ENCODE peak calls at places on chromosomes 1 and 21, in four cellular contexts. One of them, this sample, is unnamed. For H3K36me3, the result is how much of the 10 kb centered on the place peaks cover.

GRCh38 chr1:170370087-170370486 is 161.9 kb upstream of the GORAB start:
- DNase-seq in IMR-90: no peak
- DNase-seq in CD8-positive, alpha-beta T cell: no peak
- DNase-seq in mammary epithelial cell: no peak
- DNase-seq in this sample: no peak

GRCh38 chr1:117760069-117760468 is 154.2 kb downstream of the TENT5C start:
- DNase-seq in IMR-90: no peak
- DNase-seq in CD8-positive, alpha-beta T cell: no peak
- DNase-seq in mammary epithelial cell: peak
- DNase-seq in this sample: no peak

GRCh38 chr1:203177471-203178039 is 1.9 kb upstream of the MYBPH start:
- DNase-seq in IMR-90: peak
- DNase-seq in CD8-positive, alpha-beta T cell: no peak
- DNase-seq in mammary epithelial cell: peak
- DNase-seq in this sample: peak

GRCh38 chr1:119747451-119747850 is 21.3 kb downstream of the HMGCS2 start:
- DNase-seq in IMR-90: no peak
- DNase-seq in CD8-positive, alpha-beta T cell: no peak
- DNase-seq in mammary epithelial cell: peak
- DNase-seq in this sample: peak

GRCh38 chr1:33972676-33973395 is 109.0 kb downstream of the HMGB4 start:
- DNase-seq in IMR-90: peak
- DNase-seq in CD8-positive, alpha-beta T cell: no peak
- DNase-seq in mammary epithelial cell: no peak
- DNase-seq in this sample: no peak

GRCh38 chr1:160428655-160429054 is 28.3 kb downstream of the VANGL2 start:
- DNase-seq in IMR-90: peak
- DNase-seq in CD8-positive, alpha-beta T cell: peak
- DNase-seq in mammary epithelial cell: peak
- DNase-seq in this sample: peak

GRCh38 chr1:118504867-118505266 is 319.8 kb upstream of the SPAG17 start:
- DNase-seq in IMR-90: no peak
- DNase-seq in CD8-positive, alpha-beta T cell: no peak
- DNase-seq in mammary epithelial cell: no peak
- DNase-seq in this sample: no peak

GRCh38 chr1:55868026-55868425 is 652.9 kb upstream of the USP24 start:
- DNase-seq in IMR-90: peak
- DNase-seq in CD8-positive, alpha-beta T cell: no peak
- DNase-seq in mammary epithelial cell: no peak
- DNase-seq in this sample: peak

GRCh38 chr1:211938473-211939080 is 96.8 kb downstream of the INTS7 start:
- DNase-seq in IMR-90: no peak
- DNase-seq in CD8-positive, alpha-beta T cell: no peak
- DNase-seq in mammary epithelial cell: no peak
- DNase-seq in this sample: no peak

GRCh38 chr1:210816136-210816535 is 317.8 kb downstream of the KCNH1 start:
- DNase-seq in IMR-90: no peak
- DNase-seq in CD8-positive, alpha-beta T cell: no peak
- DNase-seq in mammary epithelial cell: no peak
- DNase-seq in this sample: no peak

GRCh38 chr21:31119199-31119598 is 80.9 kb upstream of the KRTAP19-8 start:
- DNase-seq in IMR-90: no peak
- DNase-seq in CD8-positive, alpha-beta T cell: no peak
- DNase-seq in mammary epithelial cell: no peak
- DNase-seq in this sample: no peak

GRCh38 chr1:242813490-242814091 is 289.1 kb upstream of the PLD5 start:
- DNase-seq in IMR-90: no peak
- DNase-seq in CD8-positive, alpha-beta T cell: no peak
- DNase-seq in mammary epithelial cell: no peak
- DNase-seq in this sample: no peak

GRCh38 chr1:192639607-192640368 is 3.8 kb downstream of the RGS13 start:
- DNase-seq in IMR-90: peak
- DNase-seq in CD8-positive, alpha-beta T cell: no peak
- DNase-seq in mammary epithelial cell: peak
- DNase-seq in this sample: peak

GRCh38 chr1:65150583-65151263 is 2.7 kb downstream of the AK4 start:
- DNase-seq in IMR-90: no peak
- DNase-seq in CD8-positive, alpha-beta T cell: no peak
- DNase-seq in mammary epithelial cell: no peak
- DNase-seq in this sample: no peak

GRCh38 chr21:44723177-44724131 is 12.1 kb upstream of the TSPEAR start:
- DNase-seq in IMR-90: no peak
- DNase-seq in CD8-positive, alpha-beta T cell: peak
- DNase-seq in mammary epithelial cell: peak
- DNase-seq in this sample: no peak

GRCh38 chr21:42162831-42163510 is 56.0 kb upstream of the ABCG1 start:
- DNase-seq in IMR-90: no peak
- DNase-seq in CD8-positive, alpha-beta T cell: no peak
- DNase-seq in mammary epithelial cell: peak
- DNase-seq in this sample: no peak

GRCh38 chr1:234659538-234659937 is 49.6 kb upstream of the IRF2BP2 start:
- DNase-seq in IMR-90: peak
- DNase-seq in CD8-positive, alpha-beta T cell: no peak
- DNase-seq in mammary epithelial cell: peak
- DNase-seq in this sample: peak

GRCh38 chr1:223052931-223053330 is 90.1 kb downstream of the TLR5 start:
- DNase-seq in IMR-90: no peak
- DNase-seq in CD8-positive, alpha-beta T cell: no peak
- DNase-seq in mammary epithelial cell: peak
- DNase-seq in this sample: peak

GRCh38 chr1:228420968-228421826 is 4.5 kb upstream of the TRIM17 start:
- DNase-seq in IMR-90: peak
- DNase-seq in CD8-positive, alpha-beta T cell: no peak
- DNase-seq in mammary epithelial cell: peak
- DNase-seq in this sample: no peak

GRCh38 chr21:45265721-45266517 is 21.8 kb downstream of the POFUT2 start:
- DNase-seq in IMR-90: no peak
- DNase-seq in CD8-positive, alpha-beta T cell: no peak
- DNase-seq in mammary epithelial cell: no peak
- DNase-seq in this sample: no peak

GRCh38 chr1:156727914-156728598 is at the start of gene METTL25B:
- DNase-seq in IMR-90: peak
- DNase-seq in CD8-positive, alpha-beta T cell: peak
- DNase-seq in mammary epithelial cell: peak
- DNase-seq in this sample: peak

DNA sequence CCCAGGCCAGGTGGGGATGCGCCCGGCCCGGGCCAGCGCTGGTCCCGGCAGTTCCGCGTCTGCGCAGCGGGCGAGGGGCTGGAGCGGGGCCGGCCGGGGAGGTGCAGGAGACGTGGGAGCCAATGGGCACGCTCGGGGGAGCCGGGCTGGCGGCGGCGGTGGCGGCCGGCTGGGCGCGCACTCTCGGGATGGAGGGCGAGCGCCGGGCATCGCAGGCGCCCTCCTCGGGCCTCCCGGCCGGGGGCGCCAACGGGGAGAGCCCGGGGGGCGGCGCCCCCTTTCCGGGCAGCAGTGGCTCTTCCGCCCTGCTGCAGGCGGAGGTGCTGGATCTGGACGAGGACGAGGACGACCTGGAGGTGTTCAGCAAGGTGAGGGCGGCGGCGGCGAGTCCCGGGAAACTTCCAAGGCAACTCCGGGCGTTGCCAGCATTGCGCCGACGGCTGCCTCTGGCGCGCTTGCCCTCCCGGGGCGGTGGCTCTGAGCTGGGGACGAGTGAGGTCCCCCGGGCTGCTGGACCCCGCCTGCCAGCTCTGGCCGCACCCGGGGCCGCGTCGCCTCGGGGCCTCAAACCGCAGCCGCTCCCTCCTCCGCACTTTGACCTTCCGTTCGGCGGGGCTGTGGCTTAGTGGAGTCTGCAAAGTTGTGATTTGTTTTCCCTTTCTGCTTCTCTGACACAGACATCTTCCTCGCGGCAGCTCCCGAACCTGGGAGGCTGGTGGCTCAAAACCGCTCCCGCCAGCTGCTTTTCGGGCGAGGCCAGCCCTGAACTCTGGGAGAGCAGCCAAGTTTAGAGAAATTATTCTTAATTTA is at the start of gene SNX7:
- DNase-seq in IMR-90: peak
- DNase-seq in CD8-positive, alpha-beta T cell: no peak
- DNase-seq in mammary epithelial cell: peak
- DNase-seq in this sample: peak
- TF ChIP-seq CTCF in IMR-90: peak
- TF ChIP-seq CTCF in CD8-positive, alpha-beta T cell: no peak
- TF ChIP-seq CTCF in mammary epithelial cell: no peak
- TF ChIP-seq CTCF in this sample: peak

DNA sequence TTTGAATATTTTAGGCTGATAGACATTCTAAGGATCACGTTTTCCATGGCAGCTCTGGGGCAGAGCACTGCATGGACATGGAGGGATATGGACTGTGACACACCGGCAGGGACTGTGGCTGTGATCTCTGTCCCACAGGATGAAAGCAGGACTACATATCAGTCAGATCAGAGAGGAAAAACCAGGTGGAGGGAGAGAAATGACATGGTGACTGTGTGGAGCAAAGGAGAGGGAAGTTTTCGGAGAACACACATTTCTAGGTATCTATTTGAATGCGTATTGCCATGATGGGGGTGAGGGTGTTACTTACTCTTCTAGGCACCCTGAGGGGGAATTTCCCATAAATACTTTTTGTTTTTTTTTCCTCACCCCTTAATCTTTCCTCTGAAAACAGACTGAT is 3.2 kb upstream of the CD1C start:
- DNase-seq in IMR-90: no peak
- DNase-seq in CD8-positive, alpha-beta T cell: no peak
- DNase-seq in mammary epithelial cell: no peak
- DNase-seq in this sample: no peak
- H3K4me3 ChIP-seq in IMR-90: no peak
- H3K4me3 ChIP-seq in CD8-positive, alpha-beta T cell: no peak
- H3K4me3 ChIP-seq in mammary epithelial cell: no peak
- H3K4me3 ChIP-seq in this sample: no peak

GRCh38 chr1:89352421-89352820 is 11.4 kb upstream of the GBP6 start:
- DNase-seq in IMR-90: no peak
- DNase-seq in CD8-positive, alpha-beta T cell: no peak
- DNase-seq in mammary epithelial cell: no peak
- DNase-seq in this sample: no peak
- H3K36me3 ChIP-seq in IMR-90: under half
- H3K36me3 ChIP-seq in CD8-positive, alpha-beta T cell: under half
- H3K36me3 ChIP-seq in mammary epithelial cell: under half
- H3K36me3 ChIP-seq in this sample: under half

GRCh38 chr1:15349133-15349532 is 60.6 kb upstream of the EFHD2 start:
- DNase-seq in IMR-90: no peak
- DNase-seq in CD8-positive, alpha-beta T cell: no peak
- DNase-seq in mammary epithelial cell: no peak
- DNase-seq in this sample: no peak

GRCh38 chr1:15346356-15347030 is 63.2 kb upstream of the EFHD2 start:
- DNase-seq in IMR-90: no peak
- DNase-seq in CD8-positive, alpha-beta T cell: no peak
- DNase-seq in mammary epithelial cell: no peak
- DNase-seq in this sample: no peak

GRCh38 chr1:15345711-15346355 is 63.9 kb upstream of the EFHD2 start:
- DNase-seq in IMR-90: no peak
- DNase-seq in CD8-positive, alpha-beta T cell: peak
- DNase-seq in mammary epithelial cell: no peak
- DNase-seq in this sample: peak

GRCh38 chr1:15348648-15349047 is 61.0 kb upstream of the EFHD2 start:
- DNase-seq in IMR-90: no peak
- DNase-seq in CD8-positive, alpha-beta T cell: no peak
- DNase-seq in mammary epithelial cell: no peak
- DNase-seq in this sample: no peak

DNA sequence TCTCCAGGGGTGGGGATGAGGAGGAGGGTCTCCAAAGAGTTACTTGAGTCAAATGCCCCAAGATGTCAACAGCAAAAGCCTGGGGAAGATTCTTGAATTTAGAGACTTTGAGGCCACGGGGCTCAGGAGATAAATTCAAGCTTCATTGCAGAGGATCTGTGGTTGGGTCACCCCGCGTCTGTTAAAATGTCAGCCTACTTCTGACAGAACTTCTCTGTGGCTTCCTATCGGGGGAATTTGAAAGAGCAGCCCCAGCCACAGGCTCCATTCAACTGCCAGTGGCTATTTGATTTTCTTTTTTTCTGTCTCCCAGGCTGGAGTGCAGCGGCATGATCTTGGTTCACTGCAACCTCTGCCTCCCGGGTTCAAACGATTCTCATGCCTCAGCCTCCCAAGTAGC is 62.5 kb upstream of the EFHD2 start:
- DNase-seq in IMR-90: no peak
- DNase-seq in CD8-positive, alpha-beta T cell: peak
- DNase-seq in mammary epithelial cell: no peak
- DNase-seq in this sample: no peak
- TF ChIP-seq CTCF in IMR-90: no peak
- TF ChIP-seq CTCF in CD8-positive, alpha-beta T cell: no peak
- TF ChIP-seq CTCF in mammary epithelial cell: no peak
- TF ChIP-seq CTCF in this sample: no peak

GRCh38 chr1:27572019-27572678 is 31.8 kb downstream of the AHDC1 start:
- DNase-seq in IMR-90: no peak
- DNase-seq in CD8-positive, alpha-beta T cell: no peak
- DNase-seq in mammary epithelial cell: no peak
- DNase-seq in this sample: no peak
- H3K4me3 ChIP-seq in IMR-90: no peak
- H3K4me3 ChIP-seq in CD8-positive, alpha-beta T cell: no peak
- H3K4me3 ChIP-seq in mammary epithelial cell: no peak
- H3K4me3 ChIP-seq in this sample: no peak

GRCh38 chr1:151918819-151919218 is 9.5 kb upstream of the THEM4 start:
- DNase-seq in IMR-90: no peak
- DNase-seq in CD8-positive, alpha-beta T cell: no peak
- DNase-seq in mammary epithelial cell: no peak
- DNase-seq in this sample: no peak

GRCh38 chr1:151920147-151920546 is 10.8 kb upstream of the THEM4 start:
- DNase-seq in IMR-90: no peak
- DNase-seq in CD8-positive, alpha-beta T cell: no peak
- DNase-seq in mammary epithelial cell: no peak
- DNase-seq in this sample: no peak

GRCh38 chr1:151919246-151919645 is 9.9 kb upstream of the THEM4 start:
- DNase-seq in IMR-90: no peak
- DNase-seq in CD8-positive, alpha-beta T cell: no peak
- DNase-seq in mammary epithelial cell: no peak
- DNase-seq in this sample: no peak

GRCh38 chr1:151916959-151917358 is 7.6 kb upstream of the THEM4 start:
- DNase-seq in IMR-90: no peak
- DNase-seq in CD8-positive, alpha-beta T cell: no peak
- DNase-seq in mammary epithelial cell: no peak
- DNase-seq in this sample: no peak

GRCh38 chr1:151918156-151918555 is 8.8 kb upstream of the THEM4 start:
- DNase-seq in IMR-90: no peak
- DNase-seq in CD8-positive, alpha-beta T cell: no peak
- DNase-seq in mammary epithelial cell: no peak
- DNase-seq in this sample: no peak
- H3K36me3 ChIP-seq in IMR-90: under half
- H3K36me3 ChIP-seq in CD8-positive, alpha-beta T cell: under half
- H3K36me3 ChIP-seq in mammary epithelial cell: under half
- H3K36me3 ChIP-seq in this sample: under half

GRCh38 chr1:100670083-100670482 is 49.5 kb upstream of the VCAM1 start:
- DNase-seq in IMR-90: peak
- DNase-seq in CD8-positive, alpha-beta T cell: no peak
- DNase-seq in mammary epithelial cell: no peak
- DNase-seq in this sample: no peak

GRCh38 chr1:100671604-100672003 is 47.9 kb upstream of the VCAM1 start:
- DNase-seq in IMR-90: peak
- DNase-seq in CD8-positive, alpha-beta T cell: no peak
- DNase-seq in mammary epithelial cell: peak
- DNase-seq in this sample: peak
- TF ChIP-seq CTCF in IMR-90: no peak
- TF ChIP-seq CTCF in CD8-positive, alpha-beta T cell: no peak
- TF ChIP-seq CTCF in mammary epithelial cell: no peak
- TF ChIP-seq CTCF in this sample: no peak

This sample was measured in bronchial epithelial cell.